ENCODE peak calls at places on chromosomes 4 and X, in six cellular contexts. One of them, this sample, is unnamed.

GRCh38 chrX:96715412-96715940 is 30.8 kb downstream of the DIAPH2 start:
- DNase-seq in mammary epithelial cell: no peak
- DNase-seq in GM12865: no peak
- DNase-seq in lower leg skin: no peak
- DNase-seq in body of pancreas: no peak
- DNase-seq in H9: no peak
- DNase-seq in this sample: no peak

GRCh38 chr4:153521995-153522799 is 56.0 kb downstream of the TMEM131L start:
- DNase-seq in mammary epithelial cell: no peak
- DNase-seq in GM12865: peak
- DNase-seq in lower leg skin: no peak
- DNase-seq in body of pancreas: no peak
- DNase-seq in H9: peak
- DNase-seq in this sample: no peak

GRCh38 chr4:3649491-3649890 is 116.7 kb upstream of the ADRA2C start:
- DNase-seq in mammary epithelial cell: no peak
- DNase-seq in GM12865: no peak
- DNase-seq in lower leg skin: no peak
- DNase-seq in body of pancreas: no peak
- DNase-seq in H9: no peak
- DNase-seq in this sample: no peak

GRCh38 chrX:133939655-133940054 is 45.7 kb downstream of the GPC3 start:
- DNase-seq in mammary epithelial cell: no peak
- DNase-seq in GM12865: no peak
- DNase-seq in lower leg skin: no peak
- DNase-seq in body of pancreas: no peak
- DNase-seq in H9: no peak
- DNase-seq in this sample: no peak

GRCh38 chr4:150679767-150680088 is 97.8 kb downstream of the MAB21L2 start:
- DNase-seq in mammary epithelial cell: no peak
- DNase-seq in GM12865: no peak
- DNase-seq in lower leg skin: no peak
- DNase-seq in body of pancreas: no peak
- DNase-seq in H9: no peak
- DNase-seq in this sample: no peak

GRCh38 chrX:68938244-68939004 is 109.6 kb downstream of the EFNB1 start:
- DNase-seq in mammary epithelial cell: no peak
- DNase-seq in GM12865: peak
- DNase-seq in lower leg skin: no peak
- DNase-seq in body of pancreas: no peak
- DNase-seq in H9: peak
- DNase-seq in this sample: peak

GRCh38 chr4:181796502-181796901 is 446.7 kb upstream of the TENM3 start:
- DNase-seq in mammary epithelial cell: peak
- DNase-seq in GM12865: no peak
- DNase-seq in lower leg skin: no peak
- DNase-seq in body of pancreas: no peak
- DNase-seq in H9: no peak
- DNase-seq in this sample: no peak

GRCh38 chr4:53804719-53805118 is 213.4 kb upstream of the LNX1 start:
- DNase-seq in mammary epithelial cell: peak
- DNase-seq in GM12865: peak
- DNase-seq in lower leg skin: no peak
- DNase-seq in body of pancreas: peak
- DNase-seq in H9: peak
- DNase-seq in this sample: no peak

GRCh38 chrX:8404958-8405357 is 59.7 kb upstream of the VCX3B start:
- DNase-seq in mammary epithelial cell: no peak
- DNase-seq in GM12865: no peak
- DNase-seq in lower leg skin: no peak
- DNase-seq in body of pancreas: no peak
- DNase-seq in H9: no peak
- DNase-seq in this sample: no peak

GRCh38 chr4:128354205-128354821 is 66.7 kb upstream of the PGRMC2 start:
- DNase-seq in mammary epithelial cell: peak
- DNase-seq in GM12865: no peak
- DNase-seq in lower leg skin: no peak
- DNase-seq in body of pancreas: peak
- DNase-seq in H9: no peak
- DNase-seq in this sample: no peak

GRCh38 chr4:95839891-95840290 is at the start of gene PDHA2:
- DNase-seq in mammary epithelial cell: no peak
- DNase-seq in GM12865: no peak
- DNase-seq in lower leg skin: no peak
- DNase-seq in body of pancreas: no peak
- DNase-seq in H9: peak
- DNase-seq in this sample: no peak

GRCh38 chr4:16573744-16574143 is 324.7 kb downstream of the LDB2 start:
- DNase-seq in mammary epithelial cell: no peak
- DNase-seq in GM12865: no peak
- DNase-seq in lower leg skin: peak
- DNase-seq in body of pancreas: no peak
- DNase-seq in H9: no peak
- DNase-seq in this sample: no peak

GRCh38 chr4:26126135-26126718 is 194.6 kb upstream of the RBPJ start:
- DNase-seq in mammary epithelial cell: no peak
- DNase-seq in GM12865: peak
- DNase-seq in lower leg skin: no peak
- DNase-seq in body of pancreas: no peak
- DNase-seq in H9: no peak
- DNase-seq in this sample: no peak

GRCh38 chrX:19204623-19205022 is 82.4 kb upstream of the ADGRG2 start:
- DNase-seq in mammary epithelial cell: no peak
- DNase-seq in GM12865: no peak
- DNase-seq in lower leg skin: no peak
- DNase-seq in body of pancreas: no peak
- DNase-seq in H9: no peak
- DNase-seq in this sample: no peak

GRCh38 chr4:178086324-178086723 is 644.1 kb upstream of the AGA start:
- DNase-seq in mammary epithelial cell: no peak
- DNase-seq in GM12865: no peak
- DNase-seq in lower leg skin: no peak
- DNase-seq in body of pancreas: no peak
- DNase-seq in H9: peak
- DNase-seq in this sample: no peak

GRCh38 chrX:8179653-8180052 is 8.6 kb upstream of the VCX2 start:
- DNase-seq in mammary epithelial cell: no peak
- DNase-seq in GM12865: no peak
- DNase-seq in lower leg skin: no peak
- DNase-seq in body of pancreas: no peak
- DNase-seq in H9: no peak
- DNase-seq in this sample: no peak

GRCh38 chr4:163161536-163162205 is 5.0 kb downstream of the NAF1 start:
- DNase-seq in mammary epithelial cell: peak
- DNase-seq in GM12865: no peak
- DNase-seq in lower leg skin: no peak
- DNase-seq in body of pancreas: no peak
- DNase-seq in H9: no peak
- DNase-seq in this sample: no peak

GRCh38 chrX:119826399-119826959 is 26.3 kb downstream of the UPF3B start:
- DNase-seq in mammary epithelial cell: peak
- DNase-seq in GM12865: peak
- DNase-seq in lower leg skin: peak
- DNase-seq in body of pancreas: no peak
- DNase-seq in H9: no peak
- DNase-seq in this sample: no peak

GRCh38 chr4:66178901-66179300 is 508.6 kb upstream of the EPHA5 start:
- DNase-seq in mammary epithelial cell: no peak
- DNase-seq in GM12865: no peak
- DNase-seq in lower leg skin: no peak
- DNase-seq in body of pancreas: no peak
- DNase-seq in H9: no peak
- DNase-seq in this sample: no peak

GRCh38 chr4:95949808-95950207 is 109.9 kb downstream of the PDHA2 start:
- DNase-seq in mammary epithelial cell: no peak
- DNase-seq in GM12865: no peak
- DNase-seq in lower leg skin: no peak
- DNase-seq in body of pancreas: no peak
- DNase-seq in H9: no peak
- DNase-seq in this sample: no peak

GRCh38 chr4:87974856-87975462 is 555 bp upstream of the SPP1 start:
- DNase-seq in mammary epithelial cell: peak
- DNase-seq in GM12865: no peak
- DNase-seq in lower leg skin: no peak
- DNase-seq in body of pancreas: peak
- DNase-seq in H9: peak
- DNase-seq in this sample: no peak

GRCh38 chr4:110793381-110793801 is 170.5 kb upstream of the PITX2 start:
- DNase-seq in mammary epithelial cell: no peak
- DNase-seq in GM12865: no peak
- DNase-seq in lower leg skin: no peak
- DNase-seq in body of pancreas: no peak
- DNase-seq in H9: no peak
- DNase-seq in this sample: no peak

GRCh38 chr4:26267087-26267486 is 53.7 kb upstream of the RBPJ start:
- DNase-seq in mammary epithelial cell: no peak
- DNase-seq in GM12865: no peak
- DNase-seq in lower leg skin: peak
- DNase-seq in body of pancreas: peak
- DNase-seq in H9: no peak
- DNase-seq in this sample: no peak

GRCh38 chrX:150856101-150856500 is 42.4 kb downstream of the CD99L2 start:
- DNase-seq in mammary epithelial cell: peak
- DNase-seq in GM12865: no peak
- DNase-seq in lower leg skin: no peak
- DNase-seq in body of pancreas: no peak
- DNase-seq in H9: no peak
- DNase-seq in this sample: no peak

GRCh38 chr4:94974773-94975172 is 217.0 kb downstream of the BMPR1B start:
- DNase-seq in mammary epithelial cell: peak
- DNase-seq in GM12865: no peak
- DNase-seq in lower leg skin: no peak
- DNase-seq in body of pancreas: no peak
- DNase-seq in H9: no peak
- DNase-seq in this sample: no peak

GRCh38 chrX:64571011-64571410 is 175.8 kb upstream of the MTMR8 start:
- DNase-seq in mammary epithelial cell: no peak
- DNase-seq in GM12865: no peak
- DNase-seq in lower leg skin: no peak
- DNase-seq in body of pancreas: no peak
- DNase-seq in H9: peak
- DNase-seq in this sample: no peak

GRCh38 chrX:131763674-131764073 is 219.8 kb downstream of the OR13H1 start:
- DNase-seq in mammary epithelial cell: peak
- DNase-seq in GM12865: peak
- DNase-seq in lower leg skin: no peak
- DNase-seq in body of pancreas: no peak
- DNase-seq in H9: no peak
- DNase-seq in this sample: peak

GRCh38 chr4:82235346-82235745 is 138.4 kb downstream of the HNRNPD start:
- DNase-seq in mammary epithelial cell: no peak
- DNase-seq in GM12865: no peak
- DNase-seq in lower leg skin: no peak
- DNase-seq in body of pancreas: no peak
- DNase-seq in H9: no peak
- DNase-seq in this sample: no peak

GRCh38 chr4:24584175-24584850 is at the start of gene DHX15:
- DNase-seq in mammary epithelial cell: peak
- DNase-seq in GM12865: peak
- DNase-seq in lower leg skin: peak
- DNase-seq in body of pancreas: peak
- DNase-seq in H9: peak
- DNase-seq in this sample: peak
- TF ChIP-seq CTCF in mammary epithelial cell: peak
- TF ChIP-seq CTCF in GM12865: no peak
- TF ChIP-seq CTCF in lower leg skin: no peak
- TF ChIP-seq CTCF in body of pancreas: no peak
- TF ChIP-seq CTCF in H9: no peak
- TF ChIP-seq CTCF in this sample: no peak

DNA sequence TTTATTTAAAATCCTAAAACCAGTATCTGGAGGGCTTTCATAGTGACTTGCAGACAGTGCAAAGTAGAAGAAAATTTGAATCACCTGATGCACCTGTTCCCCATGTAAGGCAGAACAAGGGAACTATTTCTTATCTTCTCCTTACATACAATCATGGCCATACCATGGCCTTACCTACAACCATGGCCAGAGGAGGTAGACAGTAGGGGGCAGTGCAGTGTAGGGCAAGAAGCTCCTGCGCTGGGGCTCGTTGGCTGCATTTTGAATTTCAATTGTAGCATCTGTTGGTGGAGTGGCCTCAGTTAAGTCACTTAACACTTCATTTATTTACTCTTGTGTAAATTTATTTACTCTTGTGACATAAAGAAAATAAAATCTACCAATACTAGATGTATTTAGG is 33.0 kb downstream of the GALNTL6 start:
- DNase-seq in mammary epithelial cell: peak
- DNase-seq in GM12865: peak
- DNase-seq in lower leg skin: no peak
- DNase-seq in body of pancreas: peak
- DNase-seq in H9: peak
- DNase-seq in this sample: no peak
- TF ChIP-seq CTCF in mammary epithelial cell: peak
- TF ChIP-seq CTCF in GM12865: peak
- TF ChIP-seq CTCF in lower leg skin: no peak
- TF ChIP-seq CTCF in body of pancreas: peak
- TF ChIP-seq CTCF in H9: peak
- TF ChIP-seq CTCF in this sample: peak

DNA sequence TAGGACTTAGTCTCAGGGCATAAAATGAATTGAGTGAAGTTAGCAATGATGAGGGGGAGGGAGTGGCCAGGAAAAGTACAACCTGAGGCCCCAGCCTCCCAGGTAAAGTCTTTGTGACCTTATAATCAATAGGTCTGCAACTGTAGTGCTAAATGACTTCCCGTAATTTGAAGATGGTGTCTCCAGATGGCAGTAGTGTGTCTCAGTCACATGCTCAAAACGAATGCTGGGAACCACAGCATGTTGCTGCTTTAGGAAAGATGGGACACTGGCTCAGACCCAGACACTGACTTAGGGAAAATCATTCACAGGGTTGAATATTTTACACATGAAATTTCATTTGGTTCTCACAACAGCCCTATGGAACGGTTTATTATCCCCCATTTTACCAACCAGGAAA is 10.3 kb downstream of the SRPX2 start:
- DNase-seq in mammary epithelial cell: no peak
- DNase-seq in GM12865: no peak
- DNase-seq in lower leg skin: no peak
- DNase-seq in body of pancreas: no peak
- DNase-seq in H9: peak
- DNase-seq in this sample: no peak
- TF ChIP-seq CTCF in mammary epithelial cell: peak
- TF ChIP-seq CTCF in GM12865: peak
- TF ChIP-seq CTCF in lower leg skin: no peak
- TF ChIP-seq CTCF in body of pancreas: no peak
- TF ChIP-seq CTCF in H9: peak
- TF ChIP-seq CTCF in this sample: peak

DNA sequence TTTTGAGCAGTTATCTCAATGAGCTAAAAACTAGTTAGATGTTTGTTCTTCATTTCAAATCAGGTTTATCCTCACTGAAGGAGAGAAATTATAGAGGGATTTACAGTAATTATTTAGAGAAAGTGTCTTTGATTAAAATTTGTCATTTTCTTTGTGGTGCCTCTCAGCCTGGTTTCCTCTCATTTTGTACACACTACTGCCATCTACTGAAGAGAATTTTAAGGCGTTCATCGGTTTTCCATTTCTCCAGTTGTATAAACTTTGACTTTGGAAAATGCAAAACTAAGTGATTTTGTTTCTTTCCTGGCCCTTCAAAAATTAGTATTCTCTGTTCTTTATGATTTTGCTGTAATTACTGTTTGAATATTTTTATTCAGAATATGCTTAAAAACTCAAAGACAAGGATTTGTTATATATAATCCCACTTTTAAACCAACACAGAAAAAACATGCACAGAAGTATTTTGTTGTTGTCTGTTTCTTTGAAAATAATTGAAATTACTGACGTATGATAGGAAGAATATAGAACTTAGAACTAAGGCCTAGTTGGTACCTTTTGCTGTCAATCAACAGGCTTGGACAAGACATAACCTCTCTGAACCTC is 34.4 kb upstream of the ANXA3 start:
- DNase-seq in mammary epithelial cell: peak
- DNase-seq in GM12865: no peak
- DNase-seq in lower leg skin: no peak
- DNase-seq in body of pancreas: no peak
- DNase-seq in H9: no peak
- DNase-seq in this sample: no peak
- TF ChIP-seq CTCF in mammary epithelial cell: peak
- TF ChIP-seq CTCF in GM12865: no peak
- TF ChIP-seq CTCF in lower leg skin: no peak
- TF ChIP-seq CTCF in body of pancreas: peak
- TF ChIP-seq CTCF in H9: peak
- TF ChIP-seq CTCF in this sample: peak